ENCODE peak calls at places on chromosomes 4 and X, in nine cellular contexts. A is GOT3, Y is A549, C is SJSA1, P is NCI-H1092 treated with DMSO at 0.1 percent for 48 hours, N is DMS153, E is amygdala, D is NCI-H1105, G is psoas muscle. I is an unnamed sample.
A peak's percentile ranks its signal among the peaks of the same experiment; 100 is the strongest.

GRCh38 chrX:103756736-103757135 is 19.9 kb upstream of the PLP1 start:
- DNase-seq in A (no peak), P (no peak), Y (no peak), C (no peak), N (no peak), D (no peak), G (no peak), E (no peak), I (no peak)

GRCh38 chr4:87068591-87069021 is 133.8 kb downstream of the AFF1 start:
- DNase-seq in N (peak; percentile 86), E (no peak), C (no peak), A (no peak), G (no peak), Y (no peak), P (peak; percentile 96), D (peak; percentile 70), I (peak; percentile 39)

GRCh38 chr4:42655921-42656735 is 777 bp downstream of the ATP8A1 start:
- DNase-seq in A (no peak), E (no peak), G (peak; percentile 36), Y (no peak), D (no peak), C (no peak), N (no peak), P (peak; percentile 69), I (no peak)

GRCh38 chr4:147793973-147794690 is 62.2 kb downstream of the ARHGAP10 start:
- DNase-seq in Y (no peak), D (no peak), G (no peak), P (no peak), C (no peak), E (no peak), N (no peak), A (no peak), I (no peak)

GRCh38 chr4:121464854-121465253 is 84.0 kb upstream of the QRFPR start:
- DNase-seq in N (no peak), G (no peak), Y (no peak), A (no peak), C (no peak), D (no peak), P (no peak), E (no peak), I (no peak)

GRCh38 chr4:174561556-174561955 is 39.3 kb upstream of the HPGD start:
- DNase-seq in P (no peak), D (no peak), A (no peak), Y (peak; percentile 64), G (no peak), N (peak; percentile 69), E (no peak), C (peak; percentile 50), I (no peak)

GRCh38 chr4:100008048-100008447 is 58.0 kb upstream of the H2AZ1 start:
- DNase-seq in D (no peak), P (no peak), G (no peak), Y (peak; percentile 9), C (no peak), N (no peak), E (no peak), A (no peak), I (no peak)

GRCh38 chrX:1492421-1493012 is 39.8 kb upstream of the ASMTL start:
- DNase-seq in Y (no peak), P (no peak), N (no peak), G (no peak), E (no peak), D (no peak), C (no peak), A (no peak), I (no peak)

GRCh38 chr4:186724861-186725419 is 1.3 kb upstream of the FAT1 start:
- DNase-seq in P (peak; percentile 19), Y (peak; percentile 45), A (no peak), N (peak; percentile 21), E (no peak), C (no peak), G (no peak), D (no peak), I (no peak)

GRCh38 chrX:108584617-108585211 is 145.1 kb downstream of the COL4A5 start:
- DNase-seq in Y (peak; percentile 23), D (no peak), E (peak; percentile 0), N (no peak), C (no peak), P (no peak), G (no peak), A (no peak), I (peak; percentile 19)

GRCh38 chr4:154618708-154619315 is 6.4 kb upstream of the FGG start:
- DNase-seq in C (peak; percentile 8), D (no peak), N (no peak), Y (peak; percentile 76), P (peak; percentile 42), E (peak; percentile 11), G (no peak), A (no peak), I (peak; percentile 31)

GRCh38 chr4:183349673-183350072 is 27.4 kb upstream of the CLDN24 start:
- DNase-seq in E (no peak), Y (no peak), P (no peak), D (no peak), G (no peak), N (no peak), C (no peak), A (no peak), I (no peak)

GRCh38 chr4:138897818-138898226 is 117.8 kb upstream of the NOCT start:
- DNase-seq in P (peak; percentile 66), N (peak; percentile 83), D (peak; percentile 49), G (no peak), Y (peak; percentile 53), E (no peak), C (peak; percentile 76), A (no peak), I (no peak)

GRCh38 chr4:148017801-148018200 is 285.9 kb downstream of the ARHGAP10 start:
- DNase-seq in D (no peak), A (no peak), P (no peak), C (no peak), Y (no peak), N (no peak), E (no peak), G (no peak), I (no peak)

GRCh38 chrX:650274-650673 is 19.7 kb downstream of the SHOX start:
- DNase-seq in A (no peak), Y (no peak), E (no peak), N (no peak), C (no peak), G (no peak), D (no peak), P (no peak), I (no peak)

GRCh38 chr4:168129802-168130201 is 37.5 kb downstream of the ANXA10 start:
- DNase-seq in D (no peak), E (no peak), N (no peak), Y (no peak), P (no peak), A (no peak), G (no peak), C (no peak), I (no peak)

GRCh38 chrX:40933132-40934078 is 151.8 kb upstream of the USP9X start:
- DNase-seq in Y (peak; percentile 36), A (no peak), E (no peak), D (no peak), C (peak; percentile 64), G (no peak), N (no peak), P (no peak), I (peak; percentile 27)

GRCh38 chr4:147042046-147042445 is 96.4 kb upstream of the TTC29 start:
- DNase-seq in P (no peak), A (no peak), N (no peak), E (no peak), Y (no peak), D (no peak), G (no peak), C (no peak), I (no peak)

GRCh38 chrX:41148553-41148952 is 63.3 kb downstream of the USP9X start:
- DNase-seq in N (no peak), G (no peak), A (no peak), P (no peak), C (peak; percentile 64), Y (no peak), E (no peak), D (no peak), I (no peak)

GRCh38 chr4:2537011-2537830 is 774 bp downstream of the FAM193A start:
- DNase-seq in N (no peak), Y (peak; percentile 48), P (peak; percentile 51), E (no peak), D (no peak), C (peak; percentile 47), G (peak; percentile 61), A (no peak), I (no peak)

GRCh38 chrX:115894087-115894486 is 276.5 kb upstream of the AGTR2 start:
- DNase-seq in N (peak; percentile 68), D (no peak), E (peak; percentile 42), C (no peak), G (no peak), P (peak; percentile 69), A (no peak), Y (peak; percentile 18), I (peak; percentile 92)

GRCh38 chrX:10052906-10053625 is 85.9 kb downstream of the CLDN34 start:
- DNase-seq in C (no peak), D (no peak), Y (no peak), E (peak; percentile 58), P (no peak), A (no peak), G (no peak), N (no peak), I (no peak)

GRCh38 chrX:69374569-69374968 is 129.6 kb upstream of the NALF2 start:
- DNase-seq in C (no peak), Y (no peak), N (no peak), G (no peak), A (no peak), E (no peak), P (no peak), D (no peak), I (no peak)

GRCh38 chr4:10028910-10029309 is 7.6 kb upstream of the SLC2A9 start:
- DNase-seq in Y (peak; percentile 49), N (no peak), A (no peak), C (no peak), E (no peak), P (no peak), G (no peak), D (no peak), I (no peak)

GRCh38 chr4:10077492-10078335 is 38.9 kb downstream of the WDR1 start:
- DNase-seq in A (no peak), C (no peak), N (no peak), P (no peak), D (no peak), E (no peak), Y (no peak), G (no peak), I (no peak)

GRCh38 chr4:55005910-55006309 is 119.5 kb downstream of the KDR start:
- DNase-seq in E (no peak), P (no peak), D (no peak), Y (no peak), C (no peak), G (no peak), N (no peak), A (no peak), I (no peak)

GRCh38 chr4:121155893-121156292 is 8.2 kb downstream of the TNIP3 start:
- DNase-seq in G (no peak), P (no peak), D (no peak), N (no peak), E (no peak), C (peak; percentile 53), Y (peak; percentile 74), A (no peak), I (no peak)

GRCh38 chr4:37320518-37321235 is 76.1 kb downstream of the NWD2 start:
- DNase-seq in D (no peak), C (no peak), P (no peak), G (no peak), N (no peak), Y (no peak), A (no peak), E (no peak), I (no peak)

GRCh38 chrX:103343105-103343504 is 13.1 kb downstream of the TCEAL7 start:
- DNase-seq in N (no peak), A (no peak), E (no peak), P (peak; percentile 15), G (no peak), C (peak; percentile 39), Y (peak; percentile 41), D (peak; percentile 32), I (peak; percentile 43)

GRCh38 chr4:90543419-90544170 is 416.4 kb downstream of the CCSER1 start:
- DNase-seq in Y (no peak), G (no peak), E (no peak), A (no peak), D (no peak), N (no peak), P (no peak), C (no peak), I (no peak)

GRCh38 chrX:154991039-154991438 is 31.5 kb downstream of the F8 start:
- DNase-seq in Y (no peak), E (no peak), N (no peak), A (no peak), D (no peak), C (no peak), G (no peak), P (no peak), I (no peak)